ENCODE peak calls at places on chromosomes 1 and 21, in four cellular contexts. Z is MM.1S, C is IMR-90, L is heart right ventricle. G is an unnamed sample.

GRCh38 chr1:26754086-26754874 is 33.5 kb upstream of the PIGV start:
- DNase-seq in Z (no peak), C (no peak), L (no peak), G (no peak)

GRCh38 chr1:27527857-27528700 is 38.1 kb upstream of the WASF2 start:
- DNase-seq in Z (peak; percentile 33), C (no peak), L (no peak), G (peak; percentile 44)

GRCh38 chr1:65459397-65459768 is 38.9 kb downstream of the LEPR start:
- DNase-seq in Z (peak; percentile 31), C (peak; percentile 22), L (no peak), G (no peak)

GRCh38 chr1:51313268-51313852 is 17.0 kb downstream of the TTC39A start:
- DNase-seq in Z (no peak), C (no peak), L (no peak), G (no peak)

GRCh38 chr1:243748706-243749283 is 101.2 kb downstream of the AKT3 start:
- DNase-seq in Z (peak; percentile 85), C (peak; percentile 88), L (peak; percentile 34), G (no peak)

GRCh38 chr1:57254006-57254405 is 169.9 kb downstream of the DAB1 start:
- DNase-seq in Z (no peak), C (peak; percentile 32), L (no peak), G (no peak)

GRCh38 chr21:45033791-45034555 is 40.4 kb upstream of the ADARB1 start:
- DNase-seq in Z (no peak), C (peak; percentile 73), L (no peak), G (no peak)

GRCh38 chr1:49622877-49623276 is 400.9 kb downstream of the AGBL4 start:
- DNase-seq in Z (no peak), C (no peak), L (no peak), G (no peak)

GRCh38 chr1:52915211-52915854 is 6.2 kb downstream of the ECHDC2 start:
- DNase-seq in Z (no peak), C (no peak), L (no peak), G (no peak)

GRCh38 chr1:78340006-78340405 is 150.8 kb upstream of the PTGFR start:
- DNase-seq in Z (no peak), C (peak; percentile 88), L (no peak), G (no peak)

GRCh38 chr1:40317394-40318074 is 448 bp upstream of the COL9A2 start:
- DNase-seq in Z (no peak), C (no peak), L (no peak), G (no peak)

GRCh38 chr1:218660678-218661053 is 315.5 kb downstream of the TGFB2 start:
- DNase-seq in Z (no peak), C (peak; percentile 82), L (no peak), G (no peak)

GRCh38 chr1:235999259-235999925 is 65.5 kb downstream of the NID1 start:
- DNase-seq in Z (no peak), C (peak; percentile 99), L (peak; percentile 62), G (no peak)

GRCh38 chr1:91098299-91098901 is 76.6 kb upstream of the ZNF644 start:
- DNase-seq in Z (no peak), C (no peak), L (no peak), G (no peak)

GRCh38 chr21:46188226-46189212 is 4.3 kb upstream of the SPATC1L start:
- DNase-seq in Z (no peak), C (peak; percentile 58), L (peak; percentile 75), G (peak; percentile 56)

GRCh38 chr1:3062616-3063378 is 6.2 kb upstream of the PRDM16 start:
- DNase-seq in Z (no peak), C (no peak), L (no peak), G (no peak)

GRCh38 chr21:44658913-44659595 is 1.3 kb downstream of the KRTAP12-3 start:
- DNase-seq in Z (no peak), C (no peak), L (no peak), G (no peak)

GRCh38 chr1:9770276-9770675 is 53.5 kb downstream of the CLSTN1 start:
- DNase-seq in Z (no peak), C (no peak), L (no peak), G (no peak)

GRCh38 chr1:45014403-45015028 is 2.5 kb downstream of the UROD start:
- DNase-seq in Z (peak; percentile 64), C (peak; percentile 88), L (peak; percentile 82), G (peak; percentile 65)

GRCh38 chr1:48761411-48761810 is 15.3 kb downstream of the BEND5 start:
- DNase-seq in Z (no peak), C (peak; percentile 39), L (no peak), G (no peak)

GRCh38 chr1:153567621-153568366 is 2.1 kb upstream of the S100A2 start:
- DNase-seq in Z (no peak), C (peak; percentile 71), L (no peak), G (no peak)
- H3K27ac ChIP-seq in Z (no peak overlapping the region), C (peak overlapping the region; percentile 94), L (peak overlapping the region; percentile 96), G (no peak overlapping the region)

DNA sequence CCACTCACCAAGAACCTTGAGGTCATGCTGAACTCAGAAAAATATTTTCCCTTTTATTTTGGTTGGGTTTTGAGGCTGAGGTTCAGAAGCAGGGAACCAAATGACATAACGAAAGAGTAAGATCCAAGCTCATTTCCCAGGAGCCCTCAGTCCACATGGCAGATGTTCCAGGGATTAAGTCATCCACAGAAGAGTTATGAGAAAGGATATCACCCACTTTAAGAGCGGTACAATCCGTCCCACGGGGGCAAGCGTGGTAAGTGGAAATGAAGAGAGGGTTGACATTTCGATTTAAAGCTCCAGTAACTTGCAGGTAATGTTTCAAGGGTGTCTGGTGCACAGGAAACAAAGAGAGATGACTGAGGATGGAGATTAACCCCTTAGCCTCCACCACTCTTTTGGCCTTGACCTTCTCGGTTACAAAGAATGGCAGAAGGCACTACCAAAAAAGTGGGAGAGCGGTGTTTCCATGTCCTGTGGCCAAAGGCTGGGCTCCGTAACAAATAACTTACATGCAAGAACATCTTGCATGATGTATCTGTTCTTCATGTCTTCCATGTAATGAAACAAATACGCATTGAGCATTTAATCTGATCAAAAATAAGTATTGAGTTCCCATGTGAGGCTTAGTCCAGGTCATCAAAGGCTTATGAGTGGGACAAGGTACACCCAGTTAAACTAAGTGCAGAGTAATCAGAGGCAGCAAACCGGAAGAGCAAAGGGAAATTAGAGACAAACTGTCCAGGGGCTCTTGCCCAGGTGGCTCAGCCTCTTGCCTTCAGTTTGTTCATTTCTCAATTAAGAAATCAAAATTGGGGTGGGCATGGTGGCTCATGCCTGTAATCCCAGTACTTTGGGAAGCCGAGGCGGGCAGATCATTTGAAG is 241.4 kb downstream of the TOMM20 start:
- DNase-seq in Z (no peak), C (peak; percentile 36), L (peak; percentile 70), G (no peak)
- H3K27ac ChIP-seq in Z (no peak overlapping the region), C (no peak overlapping the region), L (peak overlapping the region; percentile 87), G (no peak overlapping the region)

GRCh38 chr1:25544819-25545218 is 1.4 kb downstream of the LDLRAP1 start:
- DNase-seq in Z (no peak), C (no peak), L (peak; percentile 55), G (peak; percentile 76)
- H3K27ac ChIP-seq in Z (peak overlapping the region; percentile 39), C (no peak overlapping the region), L (peak overlapping the region; percentile 90), G (peak overlapping the region; percentile 70)

DNA sequence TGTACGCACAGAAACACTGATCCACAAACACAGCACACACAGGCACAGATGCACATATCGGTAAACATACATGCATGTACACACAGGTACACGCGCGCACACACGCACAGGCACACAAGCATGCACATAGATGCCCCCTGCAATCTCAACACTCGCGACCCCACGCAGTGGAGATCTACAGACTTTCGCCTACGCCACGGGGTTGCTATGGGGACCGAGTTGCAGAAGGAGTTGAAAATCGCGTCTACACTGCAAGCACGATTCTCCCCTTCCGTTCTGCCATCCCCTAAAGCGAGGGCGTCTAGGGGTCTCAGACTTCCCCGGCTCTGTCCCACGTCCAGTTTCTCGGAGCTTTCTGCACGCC is 826 bp downstream of the TRIM17 start:
- DNase-seq in Z (no peak), C (no peak), L (no peak), G (no peak)
- H3K27ac ChIP-seq in Z (no peak overlapping the region), C (no peak overlapping the region), L (no peak overlapping the region), G (peak overlapping the region; percentile 79)

GRCh38 chr1:36161656-36162531 is 5.9 kb downstream of the MAP7D1 start:
- DNase-seq in Z (no peak), C (no peak), L (no peak), G (peak; percentile 60)
- H3K27ac ChIP-seq in Z (peak overlapping the region; percentile 33), C (peak overlapping the region; percentile 35), L (peak overlapping the region; percentile 99), G (peak overlapping the region; percentile 98)

GRCh38 chr1:33096358-33097005 is 15.5 kb downstream of the AZIN2 start:
- DNase-seq in Z (no peak), C (peak; percentile 75), L (peak; percentile 9), G (no peak)
- H3K27ac ChIP-seq in Z (no peak overlapping the region), C (peak overlapping the region; percentile 96), L (peak overlapping the region; percentile 53), G (no peak overlapping the region)

GRCh38 chr1:229342305-229342901 is 444 bp downstream of the CCSAP start:
- DNase-seq in Z (peak; percentile 91), C (peak; percentile 57), L (peak; percentile 81), G (peak; percentile 89)
- H3K27ac ChIP-seq in Z (peak overlapping the region; percentile 78), C (peak overlapping the region; percentile 77), L (peak overlapping the region; percentile 93), G (peak overlapping the region; percentile 95)

GRCh38 chr1:58754683-58755467 is 29.0 kb downstream of the JUN start:
- DNase-seq in Z (no peak), C (no peak), L (no peak), G (no peak)
- H3K27ac ChIP-seq in Z (no peak overlapping the region), C (peak overlapping the region; percentile 78), L (peak overlapping the region; percentile 71), G (no peak overlapping the region)